ENCODE peak calls at places on chromosomes 11 and 22, in nine cellular contexts. N is psoas muscle, E is neural progenitor cell, O is fibroblast of lung, U is neuronal stem cell, T is mesendoderm, Q is HCT116, D is heart right ventricle, L is HL-60. S is an unnamed sample.

GRCh38 chr22:36589856-36590255 is 60.9 kb upstream of the EIF3D start:
- DNase-seq in O (no peak), N (no peak), L (no peak), Q (no peak), D (no peak), U (no peak), T (no peak), E (no peak), S (no peak)

GRCh38 chr11:110077866-110078325 is 15.3 kb upstream of the ZC3H12C start:
- DNase-seq in U (no peak), N (no peak), L (no peak), T (peak), O (peak), Q (no peak), D (no peak), E (no peak), S (no peak)

GRCh38 chr11:2887526-2888195 is 2.1 kb upstream of the CDKN1C start:
- DNase-seq in D (no peak), U (no peak), T (no peak), O (no peak), Q (no peak), L (no peak), N (no peak), E (peak), S (no peak)

GRCh38 chr11:63536669-63537292 is at the start of gene PLAAT4:
- DNase-seq in Q (no peak), E (no peak), O (peak), T (no peak), L (no peak), D (peak), N (peak), U (no peak), S (peak)

GRCh38 chr11:4038973-4039372 is 55.6 kb upstream of the RRM1 start:
- DNase-seq in E (no peak), O (no peak), U (no peak), D (no peak), Q (no peak), T (no peak), L (no peak), N (no peak), S (no peak)

GRCh38 chr11:59240322-59240721 is 27.6 kb upstream of the MPEG1 start:
- DNase-seq in N (no peak), O (no peak), T (peak), D (no peak), E (no peak), Q (no peak), L (no peak), U (no peak), S (no peak)

GRCh38 chr11:11965656-11966353 is 42.6 kb downstream of the DKK3 start:
- DNase-seq in N (no peak), T (no peak), D (peak), Q (no peak), L (no peak), O (no peak), U (no peak), E (no peak), S (peak)

GRCh38 chr22:28424427-28425080 is 255.1 kb downstream of the TTC28 start:
- DNase-seq in Q (no peak), D (no peak), L (no peak), E (no peak), N (no peak), T (no peak), U (no peak), O (peak), S (no peak)

GRCh38 chr22:35349704-35350538 is 31.0 kb upstream of the HMOX1 start:
- DNase-seq in U (no peak), O (peak), T (no peak), Q (no peak), E (peak), L (no peak), D (no peak), N (no peak), S (peak)

GRCh38 chr11:47591764-47592163 is 2.4 kb downstream of the C1QTNF4 start:
- DNase-seq in O (no peak), L (no peak), N (no peak), E (peak), D (no peak), U (no peak), Q (no peak), T (peak), S (no peak)

GRCh38 chr22:35656284-35656752 is 8.1 kb downstream of the APOL6 start:
- DNase-seq in D (no peak), O (no peak), U (no peak), L (no peak), T (peak), E (no peak), N (no peak), Q (no peak), S (no peak)

GRCh38 chr22:31857247-31857646 is 87.1 kb upstream of the YWHAH start:
- DNase-seq in T (peak), Q (no peak), N (no peak), O (no peak), D (no peak), L (no peak), E (peak), U (peak), S (no peak)

GRCh38 chr11:132158091-132158490 is 787.7 kb downstream of the NTM start:
- DNase-seq in E (peak), L (no peak), U (no peak), Q (no peak), D (no peak), N (no peak), T (peak), O (peak), S (no peak)

GRCh38 chr11:60985501-60985900 is 14.0 kb downstream of the CD6 start:
- DNase-seq in T (no peak), O (no peak), N (no peak), L (no peak), Q (no peak), U (no peak), E (no peak), D (no peak), S (no peak)

GRCh38 chr22:23219787-23220484 is 39.6 kb downstream of the BCR start:
- DNase-seq in U (no peak), O (peak), E (no peak), D (no peak), Q (no peak), N (no peak), L (peak), T (peak), S (peak)

GRCh38 chr11:87239531-87239930 is 201.8 kb downstream of the TMEM135 start:
- DNase-seq in O (no peak), U (no peak), E (no peak), Q (no peak), D (no peak), L (no peak), T (no peak), N (no peak), S (no peak)

GRCh38 chr22:19848298-19849224 is 6.1 kb downstream of the GNB1L start:
- DNase-seq in L (no peak), U (no peak), Q (peak), N (peak), O (no peak), D (no peak), T (no peak), E (no peak), S (no peak)

GRCh38 chr22:27115410-27115809 is 458.0 kb downstream of the MIAT start:
- DNase-seq in N (no peak), U (no peak), T (no peak), L (no peak), Q (no peak), O (no peak), D (no peak), E (no peak), S (no peak)

GRCh38 chr22:50715776-50716175 is 22.2 kb upstream of the ACR start:
- DNase-seq in U (no peak), L (no peak), E (no peak), N (no peak), D (no peak), T (no peak), O (no peak), Q (no peak), S (peak)

GRCh38 chr11:126533560-126533959 is 178.1 kb downstream of the ST3GAL4 start:
- DNase-seq in N (no peak), E (no peak), O (no peak), Q (no peak), U (no peak), D (no peak), L (no peak), T (no peak), S (no peak)

GRCh38 chr11:88320149-88320559 is 17.4 kb downstream of the CTSC start:
- DNase-seq in Q (no peak), E (no peak), O (peak), L (no peak), D (no peak), N (no peak), U (no peak), T (no peak), S (no peak)

GRCh38 chr11:64723117-64723906 is at the start of gene NRXN2:
- DNase-seq in N (peak), U (peak), L (peak), D (peak), T (peak), Q (peak), E (peak), O (peak), S (peak)

GRCh38 chr22:24063361-24063760 is 52.3 kb downstream of the CABIN1 start:
- DNase-seq in T (no peak), E (no peak), L (no peak), O (no peak), U (no peak), Q (no peak), D (no peak), N (no peak), S (no peak)

GRCh38 chr11:76169473-76169881 is 36.8 kb downstream of the WNT11 start:
- DNase-seq in D (no peak), L (no peak), O (no peak), T (peak), N (no peak), Q (no peak), U (no peak), E (no peak), S (no peak)

GRCh38 chr11:2805388-2806057 is 80.1 kb downstream of the CDKN1C start:
- DNase-seq in E (no peak), O (no peak), T (no peak), N (peak), Q (no peak), L (no peak), U (no peak), D (no peak), S (no peak)

GRCh38 chr11:61429346-61429690 is 457 bp downstream of the CPSF7 start:
- DNase-seq in D (peak), L (peak), Q (peak), N (peak), E (peak), O (peak), U (peak), T (peak), S (peak)

GRCh38 chr11:22582011-22582410 is 43.6 kb downstream of the FANCF start:
- DNase-seq in E (no peak), U (no peak), T (no peak), L (no peak), D (no peak), N (no peak), O (no peak), Q (no peak), S (no peak)

GRCh38 chr22:24496661-24497060 is 1.5 kb downstream of the UPB1 start:
- DNase-seq in E (no peak), N (no peak), O (no peak), Q (no peak), L (no peak), D (no peak), U (no peak), T (no peak), S (no peak)

GRCh38 chr11:69588270-69588669 is 52.7 kb upstream of the CCND1 start:
- DNase-seq in Q (peak), N (no peak), E (no peak), L (no peak), T (no peak), U (no peak), D (no peak), O (peak), S (no peak)

GRCh38 chr11:130103296-130103814 is 33.7 kb downstream of the APLP2 start:
- DNase-seq in Q (no peak), T (no peak), E (no peak), U (no peak), O (peak), D (no peak), N (no peak), L (no peak), S (no peak)

GRCh38 chr11:15471709-15472404 is 357.1 kb downstream of the INSC start:
- DNase-seq in E (no peak), T (peak), L (no peak), N (no peak), O (no peak), U (no peak), D (no peak), Q (no peak), S (no peak)

GRCh38 chr22:28973352-28973751 is 88.3 kb downstream of the C22orf31 start:
- DNase-seq in E (no peak), U (no peak), L (no peak), D (no peak), T (no peak), Q (no peak), O (no peak), N (no peak), S (no peak)

GRCh38 chr11:68099057-68099456 is 22.1 kb downstream of the CHKA start:
- DNase-seq in Q (no peak), T (no peak), D (no peak), U (no peak), L (no peak), O (no peak), E (no peak), N (no peak), S (no peak)

GRCh38 chr11:9664276-9665171 is 647 bp downstream of the SWAP70 start:
- DNase-seq in E (peak), N (peak), Q (no peak), L (no peak), D (peak), U (no peak), T (peak), O (peak), S (peak)

GRCh38 chr11:2884424-2884815 is 1.2 kb downstream of the CDKN1C start:
- DNase-seq in U (no peak), L (no peak), T (no peak), O (peak), N (peak), E (peak), D (peak), Q (no peak), S (peak)

GRCh38 chr11:92180664-92181251 is 43.9 kb upstream of the FAT3 start:
- DNase-seq in L (no peak), Q (no peak), N (no peak), U (no peak), O (peak), D (no peak), E (no peak), T (peak), S (no peak)

DNA sequence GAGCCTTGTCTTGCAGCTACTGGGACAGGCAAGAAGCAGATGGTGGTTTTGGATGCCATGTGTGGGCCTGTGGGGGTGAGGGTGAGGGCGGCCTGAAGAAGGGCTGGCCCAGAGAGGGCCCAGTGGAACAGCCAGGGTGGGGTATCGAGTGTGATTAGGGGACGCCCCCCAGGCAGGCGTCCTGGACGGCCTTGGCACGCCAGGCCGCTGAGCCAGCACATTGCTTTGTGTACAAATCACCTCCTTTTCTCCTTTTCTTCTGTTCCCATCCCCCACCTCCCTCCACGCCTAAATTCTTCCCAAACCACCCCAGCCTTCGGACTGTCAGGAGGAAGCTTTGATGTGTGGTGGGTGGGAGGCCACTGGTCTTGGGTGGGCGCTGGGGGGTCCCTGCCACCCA is 7.8 kb upstream of the CD248 start:
- DNase-seq in O (peak), E (no peak), Q (no peak), U (no peak), D (no peak), T (peak), L (no peak), N (no peak), S (no peak)
- H3K27ac ChIP-seq in O (peak), E (no peak), Q (no peak), U (no peak), D (no peak), T (no peak), L (no peak), N (no peak), S (no peak)

GRCh38 chr22:22026157-22026831 is 43.7 kb upstream of the TOP3B start:
- DNase-seq in U (no peak), L (peak), T (no peak), Q (no peak), E (no peak), D (no peak), N (no peak), O (no peak), S (no peak)

GRCh38 chr22:22024440-22024839 is 41.9 kb upstream of the TOP3B start:
- DNase-seq in D (no peak), T (no peak), E (no peak), N (no peak), L (no peak), O (no peak), Q (no peak), U (no peak), S (no peak)

GRCh38 chr22:22027955-22028354 is 45.4 kb upstream of the TOP3B start:
- DNase-seq in T (no peak), D (no peak), N (no peak), L (peak), E (no peak), U (no peak), O (no peak), Q (no peak), S (no peak)

GRCh38 chr22:22023581-22024137 is 41.1 kb upstream of the TOP3B start:
- DNase-seq in Q (no peak), E (no peak), L (no peak), U (no peak), N (no peak), T (peak), D (no peak), O (no peak), S (no peak)

GRCh38 chr22:22025320-22026156 is 43.0 kb upstream of the TOP3B start:
- DNase-seq in U (no peak), O (no peak), E (no peak), Q (no peak), L (no peak), T (no peak), N (no peak), D (no peak), S (no peak)
- H3K4me3 ChIP-seq in U (no peak), O (no peak), E (no peak), Q (no peak), L (no peak), T (no peak), N (no peak), D (no peak), S (no peak)

GRCh38 chr11:77178150-77178549 is 50.1 kb downstream of the MYO7A start:
- DNase-seq in D (no peak), L (no peak), U (no peak), O (no peak), N (no peak), Q (no peak), E (no peak), T (no peak), S (no peak)

GRCh38 chr11:77179681-77180080 is 51.6 kb downstream of the MYO7A start:
- DNase-seq in N (no peak), U (no peak), D (no peak), E (no peak), L (no peak), Q (no peak), T (no peak), O (no peak), S (no peak)

GRCh38 chr11:77180346-77180745 is 52.3 kb downstream of the MYO7A start:
- DNase-seq in D (no peak), U (no peak), O (no peak), E (no peak), Q (no peak), N (no peak), T (no peak), L (no peak), S (no peak)

GRCh38 chr11:77176996-77177395 is 49.0 kb downstream of the MYO7A start:
- DNase-seq in D (no peak), Q (no peak), T (no peak), U (no peak), E (no peak), L (no peak), O (no peak), N (no peak), S (peak)

DNA sequence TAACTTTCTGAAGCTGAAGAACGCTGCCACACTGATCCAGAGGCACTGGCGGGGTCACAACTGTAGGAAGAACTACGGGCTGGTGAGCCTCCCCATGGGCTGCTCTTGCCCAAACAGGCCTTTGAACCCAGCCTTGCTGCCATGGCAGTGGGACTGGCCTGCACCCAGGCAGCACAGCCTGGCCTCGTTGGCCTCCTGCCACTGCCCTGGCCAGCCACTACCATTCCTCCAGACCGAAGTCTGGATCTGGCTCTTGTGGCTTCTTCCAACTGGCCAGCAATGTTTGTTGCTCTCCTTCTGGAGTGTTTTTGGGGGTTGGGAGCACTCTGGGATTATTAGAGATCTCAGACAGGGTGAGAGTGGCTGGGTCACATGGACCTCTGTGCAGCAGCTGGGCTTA is 51.0 kb downstream of the MYO7A start:
- DNase-seq in E (no peak), N (no peak), O (no peak), T (no peak), U (no peak), L (no peak), D (no peak), Q (no peak), S (peak)
- H3K27ac ChIP-seq in E (no peak), N (no peak), O (no peak), T (no peak), U (no peak), L (no peak), D (no peak), Q (no peak), S (no peak)

GRCh38 chr11:46337626-46338345 is 9.5 kb upstream of the DGKZ start:
- DNase-seq in L (no peak), T (no peak), U (no peak), O (no peak), Q (no peak), D (no peak), N (no peak), E (no peak), S (no peak)

GRCh38 chr11:46336781-46337180 is 10.5 kb upstream of the DGKZ start:
- DNase-seq in D (no peak), L (peak), U (no peak), O (no peak), T (no peak), Q (no peak), E (no peak), N (no peak), S (no peak)

GRCh38 chr11:46338988-46339666 is 8.1 kb upstream of the DGKZ start:
- DNase-seq in O (no peak), T (peak), U (no peak), N (peak), Q (no peak), D (no peak), E (peak), L (no peak), S (peak)

GRCh38 chr11:46339816-46340215 is 7.4 kb upstream of the DGKZ start:
- DNase-seq in E (no peak), N (no peak), U (no peak), Q (no peak), D (no peak), L (no peak), T (peak), O (peak), S (no peak)

GRCh38 chr11:46338636-46338987 is 8.7 kb upstream of the DGKZ start:
- DNase-seq in T (peak), L (no peak), Q (no peak), E (no peak), D (no peak), U (no peak), O (no peak), N (no peak), S (no peak)
- H3K4me3 ChIP-seq in T (no peak), L (no peak), Q (no peak), E (peak), D (peak), U (no peak), O (no peak), N (peak), S (peak)